ENCODE peak calls at places on chromosomes 3 and 15, in nine cellular contexts. T, K, O, Y, A, G, E, D and J are unnamed samples. For H3K9me3 and H3K4me1, the result is how much of the 10 kb centered on the place peaks cover.

GRCh38 chr3:138493804-138494606 is 59.6 kb downstream of the ESYT3 start:
- DNase-seq in E (no peak), D (no peak), G (no peak), A (no peak), O (no peak), Y (no peak), K (peak), T (peak), J (no peak)

GRCh38 chr15:31306426-31307269 is 20.0 kb upstream of the KLF13 start:
- DNase-seq in Y (peak), E (no peak), K (no peak), D (peak), A (no peak), T (no peak), O (peak), G (peak), J (peak)

GRCh38 chr3:44442591-44443309 is 34.7 kb downstream of the ZNF445 start:
- DNase-seq in O (no peak), T (no peak), E (no peak), A (no peak), Y (no peak), K (no peak), G (no peak), D (no peak), J (no peak)

GRCh38 chr15:63296195-63296594 is 18.8 kb downstream of the APH1B start:
- DNase-seq in G (no peak), T (no peak), A (no peak), O (peak), K (no peak), D (no peak), E (peak), Y (no peak), J (peak)

GRCh38 chr3:126551066-126551838 is 7.5 kb downstream of the C3orf22 start:
- DNase-seq in D (no peak), T (no peak), K (no peak), G (no peak), A (no peak), O (no peak), E (no peak), Y (peak), J (no peak)

GRCh38 chr3:168914662-168915061 is 748.9 kb downstream of the MECOM start:
- DNase-seq in E (no peak), K (no peak), T (peak), G (no peak), Y (no peak), O (no peak), D (no peak), A (no peak), J (no peak)

GRCh38 chr3:190621971-190622370 is 108.1 kb downstream of the IL1RAP start:
- DNase-seq in A (no peak), D (no peak), O (no peak), Y (no peak), E (no peak), K (peak), T (no peak), G (no peak), J (no peak)

GRCh38 chr3:45654344-45654934 is 34.8 kb upstream of the SACM1L start:
- DNase-seq in A (no peak), K (no peak), D (no peak), T (peak), E (no peak), Y (no peak), O (no peak), G (no peak), J (no peak)

GRCh38 chr3:124586126-124587052 is 143.9 kb upstream of the UMPS start:
- DNase-seq in K (no peak), Y (peak), A (no peak), D (no peak), G (peak), O (peak), E (no peak), T (no peak), J (no peak)

GRCh38 chr3:15305366-15305844 is 27.0 kb downstream of the SH3BP5 start:
- DNase-seq in A (no peak), T (peak), O (peak), G (no peak), Y (no peak), D (no peak), K (no peak), E (no peak), J (no peak)

GRCh38 chr15:90002428-90002844 is 1.3 kb downstream of the ZNF710 start:
- DNase-seq in K (peak), E (peak), D (peak), A (no peak), O (peak), G (peak), Y (no peak), T (peak), J (peak)

GRCh38 chr15:41105348-41106334 is 10.4 kb downstream of the INO80 start:
- DNase-seq in K (no peak), E (no peak), O (no peak), A (no peak), D (no peak), G (no peak), Y (peak), T (no peak), J (no peak)

GRCh38 chr3:42712344-42712648 is 9.7 kb upstream of the HHATL start:
- DNase-seq in E (no peak), K (no peak), A (no peak), D (no peak), G (no peak), T (no peak), O (no peak), Y (no peak), J (no peak)

GRCh38 chr3:30156586-30157498 is 449.6 kb upstream of the TGFBR2 start:
- DNase-seq in A (no peak), D (no peak), E (no peak), T (no peak), G (no peak), O (no peak), Y (no peak), K (peak), J (no peak)

GRCh38 chr3:24539699-24540098 is 45.0 kb upstream of the THRB start:
- DNase-seq in D (no peak), K (no peak), O (no peak), A (no peak), G (no peak), E (no peak), T (no peak), Y (no peak), J (no peak)

GRCh38 chr3:23079976-23080375 is 123.2 kb upstream of the UBE2E2 start:
- DNase-seq in D (no peak), A (no peak), Y (no peak), K (peak), E (no peak), G (no peak), T (peak), O (peak), J (peak)

GRCh38 chr3:187398955-187399354 is 30.8 kb downstream of the RTP4 start:
- DNase-seq in E (no peak), G (no peak), Y (no peak), O (no peak), K (no peak), D (no peak), A (no peak), T (no peak), J (no peak)

GRCh38 chr3:11555211-11555782 is 88.4 kb downstream of the VGLL4 start:
- DNase-seq in D (no peak), G (no peak), O (no peak), A (peak), Y (no peak), K (no peak), E (no peak), T (no peak), J (no peak)

GRCh38 chr3:89740881-89741177 is 633.4 kb downstream of the EPHA3 start:
- DNase-seq in E (no peak), K (peak), D (no peak), G (no peak), Y (no peak), T (peak), O (no peak), A (no peak), J (peak)

GRCh38 chr3:24579008-24579407 is 84.4 kb upstream of the THRB start:
- DNase-seq in G (peak), O (no peak), K (no peak), D (no peak), A (no peak), T (no peak), Y (no peak), E (no peak), J (no peak)

GRCh38 chr3:156997351-156997750 is 162.6 kb downstream of the CCNL1 start:
- DNase-seq in E (no peak), G (no peak), Y (no peak), O (no peak), D (no peak), K (peak), T (no peak), A (no peak), J (peak)

GRCh38 chr3:147419062-147419701 is 10.0 kb downstream of the ZIC1 start:
- DNase-seq in A (no peak), D (no peak), K (peak), G (peak), Y (no peak), O (peak), E (peak), T (no peak), J (no peak)

GRCh38 chr3:147417896-147418295 is 8.7 kb downstream of the ZIC1 start:
- DNase-seq in A (no peak), E (no peak), T (no peak), K (no peak), Y (no peak), G (no peak), O (no peak), D (no peak), J (no peak)

GRCh38 chr3:147420361-147421183 is 11.4 kb downstream of the ZIC1 start:
- DNase-seq in A (no peak), K (no peak), D (no peak), T (no peak), Y (no peak), G (peak), O (no peak), E (no peak), J (no peak)

GRCh38 chr3:147419731-147420360 is 10.7 kb downstream of the ZIC1 start:
- DNase-seq in O (no peak), K (no peak), D (no peak), Y (no peak), T (no peak), E (no peak), G (peak), A (no peak), J (no peak)

DNA sequence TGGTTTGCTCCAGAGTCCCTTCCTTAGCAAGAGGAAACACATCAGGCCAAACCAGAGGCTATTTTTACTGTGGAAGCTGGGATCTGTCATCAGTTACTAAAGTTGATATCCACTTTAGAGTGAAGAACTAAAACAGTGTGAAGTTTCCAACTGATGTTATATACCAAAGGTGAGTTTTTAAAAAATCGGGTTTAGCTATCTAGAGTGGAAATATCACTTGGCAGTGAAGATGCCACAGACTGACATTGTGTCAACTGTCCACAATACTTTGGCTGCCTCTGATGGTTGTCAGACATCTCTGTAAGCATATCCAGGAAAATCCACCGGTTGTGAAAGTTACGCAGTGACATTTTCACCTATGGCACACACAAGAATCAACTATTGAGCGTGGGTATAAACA is 9.2 kb downstream of the ZIC1 start:
- DNase-seq in D (no peak), K (no peak), A (no peak), G (peak), O (no peak), E (no peak), T (no peak), Y (no peak), J (no peak)
- H3K9me3 ChIP-seq in D (under half), K (under half), A (under half), G (under half), O (under half), E (under half), T (under half), Y (under half), J (under half)

GRCh38 chr3:177833392-177833791 is 636.1 kb upstream of the TBL1XR1 start:
- DNase-seq in G (no peak), D (no peak), A (no peak), K (no peak), Y (no peak), T (no peak), O (no peak), E (no peak), J (no peak)

GRCh38 chr3:177838951-177839350 is 641.7 kb upstream of the TBL1XR1 start:
- DNase-seq in G (no peak), A (no peak), T (no peak), Y (no peak), K (no peak), E (no peak), D (no peak), O (no peak), J (no peak)

GRCh38 chr3:177835917-177836316 is 638.6 kb upstream of the TBL1XR1 start:
- DNase-seq in A (no peak), G (no peak), T (peak), O (no peak), E (no peak), K (peak), D (no peak), Y (no peak), J (no peak)

GRCh38 chr3:177835008-177835407 is 637.7 kb upstream of the TBL1XR1 start:
- DNase-seq in G (no peak), E (no peak), T (peak), A (no peak), K (peak), Y (no peak), O (no peak), D (no peak), J (peak)

GRCh38 chr3:177836671-177837070 is 639.4 kb upstream of the TBL1XR1 start:
- DNase-seq in E (no peak), T (peak), D (no peak), K (peak), O (peak), A (no peak), Y (no peak), G (no peak), J (no peak)
- H3K4me3 ChIP-seq in E (no peak), T (no peak), D (no peak), K (no peak), O (no peak), A (no peak), Y (no peak), G (no peak), J (no peak)

GRCh38 chr3:106213954-106214353 is 345.1 kb upstream of the CBLB start:
- DNase-seq in A (no peak), K (no peak), E (no peak), T (no peak), O (no peak), D (no peak), Y (no peak), G (no peak), J (no peak)
- H3K4me1 ChIP-seq in A (under half), K (under half), E (under half), T (under half), O (under half), D (under half), Y (under half), G (under half), J (under half)

GRCh38 chr15:25059698-25060471 is 105.1 kb downstream of the SNRPN start:
- DNase-seq in K (no peak), E (no peak), A (no peak), Y (no peak), G (no peak), T (no peak), D (no peak), O (no peak), J (no peak)
- H3K9me3 ChIP-seq in K (under half), E (under half), A (under half), Y (half or more), G (under half), T (half or more), D (half or more), O (half or more), J (under half)